ENCODE peak calls at places on chromosomes 5 and 9, in ten cellular contexts. J is mesendoderm; I is heart left ventricle; U is right lobe of liver; E is pancreas; G is GM23248; M is ovary; Z is CD4-positive, CD25-positive, alpha-beta regulatory T cell; C is GM23338; P is neuronal stem cell. X is an unnamed sample.
A peak's percentile ranks its signal among the peaks of the same experiment; 100 is the strongest.

GRCh38 chr5:71744009-71744792 is 25.1 kb downstream of the CARTPT start:
- DNase-seq in J (no peak), I (no peak), U (no peak), E (no peak), G (no peak), M (no peak), Z (no peak), C (no peak), P (no peak), X (no peak)

GRCh38 chr9:130073373-130073772 is 19.7 kb downstream of the GPR107 start:
- DNase-seq in J (peak; percentile 89), I (peak; percentile 20), U (no peak), E (no peak), G (no peak), M (no peak), Z (no peak), C (no peak), P (no peak), X (no peak)

GRCh38 chr9:23492126-23493002 is 333.7 kb downstream of the ELAVL2 start:
- DNase-seq in J (peak; percentile 83), I (no peak), U (no peak), E (no peak), G (peak; percentile 70), M (no peak), Z (no peak), C (peak; percentile 81), P (peak; percentile 38), X (no peak)

GRCh38 chr9:22512495-22512894 is 65.9 kb downstream of the DMRTA1 start:
- DNase-seq in J (no peak), I (no peak), U (no peak), E (no peak), G (no peak), M (no peak), Z (no peak), C (no peak), P (no peak), X (no peak)

GRCh38 chr5:142621227-142621626 is 64.7 kb downstream of the FGF1 start:
- DNase-seq in J (peak; percentile 73), I (no peak), U (no peak), E (no peak), G (peak; percentile 77), M (no peak), Z (no peak), C (no peak), P (no peak), X (no peak)

GRCh38 chr9:80507611-80508010 is 935.8 kb downstream of the TLE4 start:
- DNase-seq in J (no peak), I (no peak), U (no peak), E (no peak), G (no peak), M (no peak), Z (no peak), C (no peak), P (no peak), X (no peak)

GRCh38 chr9:79946718-79947117 is 375.0 kb downstream of the TLE4 start:
- DNase-seq in J (no peak), I (no peak), U (no peak), E (no peak), G (no peak), M (peak; percentile 34), Z (no peak), C (no peak), P (no peak), X (no peak)

GRCh38 chr9:6426117-6426516 is 13.1 kb downstream of the UHRF2 start:
- DNase-seq in J (no peak), I (no peak), U (no peak), E (no peak), G (no peak), M (no peak), Z (no peak), C (no peak), P (no peak), X (no peak)

GRCh38 chr5:150502847-150503246 is 5.1 kb upstream of the NDST1 start:
- DNase-seq in J (no peak), I (no peak), U (no peak), E (no peak), G (no peak), M (no peak), Z (no peak), C (no peak), P (no peak), X (no peak)

GRCh38 chr9:85112376-85112775 is 442.8 kb downstream of the NTRK2 start:
- DNase-seq in J (no peak), I (no peak), U (no peak), E (no peak), G (no peak), M (no peak), Z (no peak), C (no peak), P (no peak), X (no peak)

GRCh38 chr5:85591311-85591710 is 1026.4 kb upstream of the COX7C start:
- DNase-seq in J (peak; percentile 62), I (no peak), U (no peak), E (no peak), G (no peak), M (no peak), Z (no peak), C (peak; percentile 7), P (no peak), X (no peak)

GRCh38 chr5:173627271-173627670 is 10.8 kb upstream of the BOD1 start:
- DNase-seq in J (no peak), I (no peak), U (no peak), E (no peak), G (no peak), M (no peak), Z (no peak), C (no peak), P (no peak), X (no peak)

GRCh38 chr9:92706218-92706940 is 36.4 kb upstream of the IPPK start:
- DNase-seq in J (peak; percentile 78), I (no peak), U (no peak), E (no peak), G (peak; percentile 67), M (no peak), Z (peak; percentile 65), C (peak; percentile 81), P (no peak), X (no peak)

GRCh38 chr9:120257483-120257882 is 322.5 kb downstream of the CDK5RAP2 start:
- DNase-seq in J (no peak), I (no peak), U (no peak), E (no peak), G (peak; percentile 61), M (no peak), Z (no peak), C (no peak), P (no peak), X (no peak)

GRCh38 chr5:88298425-88298824 is 29.8 kb upstream of the TMEM161B start:
- DNase-seq in J (no peak), I (no peak), U (no peak), E (no peak), G (peak; percentile 52), M (no peak), Z (no peak), C (no peak), P (no peak), X (no peak)

GRCh38 chr5:106755789-106756188 is 914.9 kb downstream of the EFNA5 start:
- DNase-seq in J (no peak), I (no peak), U (no peak), E (no peak), G (no peak), M (no peak), Z (no peak), C (no peak), P (no peak), X (no peak)
- H3K27ac ChIP-seq in J (no peak overlapping the region), I (no peak overlapping the region), U (no peak overlapping the region), E (no peak overlapping the region), G (no peak overlapping the region), M (no peak overlapping the region), Z (no peak overlapping the region), C (no peak overlapping the region), P (no peak overlapping the region), X (no peak overlapping the region)

GRCh38 chr5:68272289-68272688 is 56.7 kb downstream of the PIK3R1 start:
- DNase-seq in J (no peak), I (no peak), U (no peak), E (no peak), G (no peak), M (no peak), Z (peak; percentile 51), C (no peak), P (no peak), X (no peak)
- H3K27ac ChIP-seq in J (no peak overlapping the region), I (no peak overlapping the region), U (no peak overlapping the region), E (no peak overlapping the region), G (no peak overlapping the region), M (no peak overlapping the region), Z (no peak overlapping the region), C (no peak overlapping the region), P (no peak overlapping the region), X (no peak overlapping the region)

DNA sequence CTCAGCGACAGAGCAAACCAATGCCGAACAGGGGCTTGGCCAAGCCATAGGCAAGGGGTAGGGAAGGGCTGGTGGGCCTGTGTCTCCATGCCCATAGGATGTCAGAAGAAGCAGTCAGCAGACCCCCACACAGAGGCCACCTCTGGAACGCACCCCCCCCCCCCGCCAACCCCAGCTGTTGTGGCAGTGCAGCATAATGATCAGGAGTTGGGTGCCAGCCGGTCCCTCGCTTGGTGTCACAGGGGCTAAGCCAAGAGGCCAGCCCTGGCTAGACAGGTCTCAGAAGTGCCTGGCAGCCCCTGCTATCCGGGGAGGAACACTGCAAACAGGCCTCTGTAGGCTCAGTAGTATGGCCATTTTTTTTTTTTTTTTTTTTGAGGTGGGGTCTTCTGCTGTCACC is 3.7 kb upstream of the MXD3 start:
- DNase-seq in J (no peak), I (no peak), U (no peak), E (peak; percentile 32), G (no peak), M (no peak), Z (no peak), C (no peak), P (no peak), X (no peak)
- H3K27ac ChIP-seq in J (no peak overlapping the region), I (no peak overlapping the region), U (no peak overlapping the region), E (no peak overlapping the region), G (no peak overlapping the region), M (no peak overlapping the region), Z (no peak overlapping the region), C (no peak overlapping the region), P (no peak overlapping the region), X (no peak overlapping the region)

GRCh38 chr5:140358738-140359310 is 1.2 kb upstream of the SLC4A9 start:
- DNase-seq in J (peak; percentile 89), I (no peak), U (no peak), E (no peak), G (peak; percentile 72), M (no peak), Z (no peak), C (peak; percentile 88), P (peak; percentile 54), X (no peak)

GRCh38 chr5:140360101-140360500 is at the start of gene SLC4A9:
- DNase-seq in J (no peak), I (no peak), U (no peak), E (no peak), G (no peak), M (no peak), Z (no peak), C (no peak), P (no peak), X (no peak)

GRCh38 chr5:140357731-140358093 is 2.3 kb upstream of the SLC4A9 start:
- DNase-seq in J (peak; percentile 92), I (peak; percentile 78), U (peak; percentile 84), E (peak; percentile 88), G (peak; percentile 91), M (peak; percentile 65), Z (peak; percentile 86), C (peak; percentile 91), P (peak; percentile 78), X (peak; percentile 77)

GRCh38 chr5:140355551-140355950 is 4.4 kb upstream of the SLC4A9 start:
- DNase-seq in J (no peak), I (no peak), U (no peak), E (no peak), G (no peak), M (no peak), Z (no peak), C (no peak), P (no peak), X (no peak)

GRCh38 chr5:140356878-140357730 is 2.9 kb upstream of the SLC4A9 start:
- DNase-seq in J (no peak), I (no peak), U (no peak), E (no peak), G (peak; percentile 9), M (no peak), Z (no peak), C (no peak), P (no peak), X (no peak)
- H3K27ac ChIP-seq in J (no peak overlapping the region), I (no peak overlapping the region), U (no peak overlapping the region), E (no peak overlapping the region), G (no peak overlapping the region), M (no peak overlapping the region), Z (no peak overlapping the region), C (no peak overlapping the region), P (no peak overlapping the region), X (peak overlapping the region; percentile 94)